ENCODE peak calls at places on chromosomes 2 and 18, in six cellular contexts. D, W, G, J, C and K are unnamed samples.

GRCh38 chr2:67213270-67213670 is 183.9 kb upstream of the ETAA1 start:
- DNase-seq in W (no peak), J (no peak), C (peak; percentile 43), G (no peak), D (no peak), K (no peak)

GRCh38 chr2:236180831-236181453 is 12.8 kb upstream of the GBX2 start:
- DNase-seq in W (peak; percentile 73), C (peak; percentile 84), J (peak; percentile 84), G (peak; percentile 79), D (peak; percentile 57), K (peak; percentile 69)

GRCh38 chr2:191797937-191798873 is 48.7 kb downstream of the CAVIN2 start:
- DNase-seq in G (no peak), C (no peak), J (no peak), D (no peak), W (no peak), K (no peak)

GRCh38 chr2:100214265-100214961 is 72.0 kb upstream of the AFF3 start:
- DNase-seq in C (no peak), D (no peak), G (no peak), J (no peak), W (no peak), K (no peak)

GRCh38 chr2:178914259-178914849 is 107.1 kb upstream of the TTN start:
- DNase-seq in J (peak; percentile 93), C (peak; percentile 64), D (peak; percentile 78), W (peak; percentile 87), G (peak; percentile 92), K (peak; percentile 77)

GRCh38 chr2:112092286-112093041 is 37.4 kb downstream of the TMEM87B start:
- DNase-seq in J (peak; percentile 64), C (no peak), W (peak; percentile 32), G (peak; percentile 54), D (no peak), K (no peak)

GRCh38 chr2:202718614-202719013 is 83.8 kb downstream of the FAM117B start:
- DNase-seq in J (peak; percentile 86), G (peak; percentile 50), D (no peak), C (peak; percentile 36), W (peak; percentile 33), K (no peak)

GRCh38 chr2:216023055-216023648 is 9.8 kb upstream of the MREG start:
- DNase-seq in W (peak; percentile 61), D (peak; percentile 64), J (peak; percentile 77), C (peak; percentile 72), G (peak; percentile 74), K (peak; percentile 58)

GRCh38 chr18:8507881-8508280 is 101.4 kb upstream of the RAB12 start:
- DNase-seq in C (no peak), G (no peak), D (no peak), J (no peak), W (peak; percentile 10), K (no peak)

GRCh38 chr2:12715258-12715865 is 1.4 kb upstream of the TRIB2 start:
- DNase-seq in D (no peak), C (no peak), W (no peak), G (no peak), J (peak; percentile 4), K (no peak)

GRCh38 chr18:31429623-31430022 is 17.9 kb upstream of the DSG3 start:
- DNase-seq in G (peak; percentile 50), D (no peak), C (no peak), W (no peak), J (peak; percentile 48), K (peak; percentile 79)

GRCh38 chr18:32730068-32730467 is 42.8 kb downstream of the KLHL14 start:
- DNase-seq in G (no peak), W (no peak), C (no peak), D (no peak), J (no peak), K (no peak)

GRCh38 chr18:32732165-32732564 is 40.7 kb downstream of the KLHL14 start:
- DNase-seq in J (no peak), G (no peak), C (no peak), W (no peak), D (no peak), K (no peak)

GRCh38 chr18:32735781-32736180 is 37.0 kb downstream of the KLHL14 start:
- DNase-seq in G (peak; percentile 56), J (no peak), D (no peak), C (no peak), W (peak; percentile 31), K (no peak)

GRCh38 chr18:32734442-32734841 is 38.4 kb downstream of the KLHL14 start:
- DNase-seq in D (no peak), J (no peak), G (no peak), C (no peak), W (no peak), K (no peak)

DNA sequence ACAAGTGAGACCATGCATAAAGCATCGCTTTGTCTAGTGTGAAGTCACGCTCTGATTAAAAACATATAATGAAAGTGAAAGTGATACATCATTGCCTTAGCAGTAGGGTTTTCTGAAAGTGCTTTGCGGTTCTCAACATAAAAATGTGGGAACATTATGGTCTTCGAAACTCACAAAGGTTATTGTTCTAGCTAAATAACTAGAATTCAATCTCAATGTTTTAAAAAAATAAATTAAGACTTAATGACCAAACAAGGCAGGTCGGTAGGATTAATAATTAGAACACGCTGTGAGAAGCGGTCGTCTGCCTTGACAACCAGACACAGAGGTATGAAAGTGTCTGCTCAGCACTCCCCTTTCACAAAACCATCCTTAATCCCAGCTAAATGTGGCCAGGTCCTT is 42.2 kb downstream of the KLHL14 start:
- DNase-seq in D (peak; percentile 31), W (no peak), C (no peak), G (no peak), J (no peak), K (no peak)
- H3K9ac ChIP-seq in D (peak overlapping the region; percentile 53), W (no peak overlapping the region), C (no peak overlapping the region), G (no peak overlapping the region), J (no peak overlapping the region), K (no peak overlapping the region)

GRCh38 chr2:31189141-31189540 is 28.2 kb downstream of the CAPN14 start:
- DNase-seq in G (no peak), D (no peak), C (no peak), W (no peak), J (no peak), K (no peak)

GRCh38 chr2:31192396-31193065 is 24.8 kb downstream of the CAPN14 start:
- DNase-seq in W (no peak), J (no peak), D (no peak), C (no peak), G (no peak), K (no peak)

GRCh38 chr2:31188141-31188540 is 29.2 kb downstream of the CAPN14 start:
- DNase-seq in J (no peak), C (no peak), W (no peak), G (no peak), D (no peak), K (no peak)

GRCh38 chr2:31191931-31192330 is 25.4 kb downstream of the CAPN14 start:
- DNase-seq in G (no peak), C (no peak), D (no peak), J (no peak), W (no peak), K (no peak)

GRCh38 chr2:31190188-31190587 is 27.1 kb downstream of the CAPN14 start:
- DNase-seq in C (no peak), J (no peak), D (no peak), G (no peak), W (no peak), K (no peak)
- H3K4me3 ChIP-seq in C (no peak overlapping the region), J (no peak overlapping the region), D (no peak overlapping the region), G (no peak overlapping the region), W (no peak overlapping the region), K (no peak overlapping the region)

DNA sequence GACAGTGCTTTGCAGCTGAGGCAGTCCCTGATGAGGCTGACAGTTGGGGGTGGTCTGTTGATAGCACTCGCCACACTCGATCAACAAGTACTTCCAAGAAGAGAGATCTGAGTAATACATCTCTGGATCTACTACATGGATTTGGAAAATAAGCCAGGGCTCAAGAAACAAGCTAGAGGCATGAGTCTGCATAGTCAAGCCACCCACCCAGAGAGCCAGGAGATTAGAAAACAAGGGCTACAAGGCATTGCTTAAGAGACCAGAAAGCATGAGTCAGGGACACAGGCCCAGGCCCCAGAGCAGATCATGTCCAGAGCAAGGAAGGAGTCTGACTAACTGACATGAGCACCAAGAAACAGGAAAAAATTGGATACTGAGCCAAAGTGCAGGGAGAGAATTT is 196.9 kb upstream of the CWC22 start:
- DNase-seq in C (no peak), D (no peak), J (no peak), W (peak; percentile 40), G (no peak), K (peak; percentile 20)
- H3K9ac ChIP-seq in C (no peak overlapping the region), D (no peak overlapping the region), J (no peak overlapping the region), W (no peak overlapping the region), G (no peak overlapping the region), K (no peak overlapping the region)

GRCh38 chr2:176330612-176331011 is 61.4 kb downstream of the MTX2 start:
- DNase-seq in W (no peak), G (no peak), C (no peak), D (no peak), J (no peak), K (no peak)
- H3K4me3 ChIP-seq in W (no peak overlapping the region), G (no peak overlapping the region), C (no peak overlapping the region), D (no peak overlapping the region), J (no peak overlapping the region), K (no peak overlapping the region)